ENCODE peak calls at places on chromosome 22, in four cellular contexts. One of them, this sample, is unnamed.

GRCh38 chr22:43136255-43136654 is 6.9 kb downstream of the MCAT start:
- DNase-seq in fibroblast of villous mesenchyme: peak
- DNase-seq in GM23338: peak
- DNase-seq in Peyer's patch: peak
- DNase-seq in this sample: no peak

GRCh38 chr22:29733362-29734322 is 13.8 kb downstream of the CABP7 start:
- DNase-seq in fibroblast of villous mesenchyme: peak
- DNase-seq in GM23338: no peak
- DNase-seq in Peyer's patch: no peak
- DNase-seq in this sample: no peak

GRCh38 chr22:29270475-29271271 is 2.6 kb downstream of the EWSR1 start:
- DNase-seq in fibroblast of villous mesenchyme: peak
- DNase-seq in GM23338: no peak
- DNase-seq in Peyer's patch: no peak
- DNase-seq in this sample: no peak

GRCh38 chr22:48921411-48921903 is 906.2 kb downstream of the BRD1 start:
- DNase-seq in fibroblast of villous mesenchyme: no peak
- DNase-seq in GM23338: no peak
- DNase-seq in Peyer's patch: no peak
- DNase-seq in this sample: no peak

GRCh38 chr22:47031628-47031915 is 269.1 kb downstream of the TBC1D22A start:
- DNase-seq in fibroblast of villous mesenchyme: no peak
- DNase-seq in GM23338: no peak
- DNase-seq in Peyer's patch: no peak
- DNase-seq in this sample: no peak

GRCh38 chr22:50270302-50271010 is at the start of gene MAPK11:
- DNase-seq in fibroblast of villous mesenchyme: peak
- DNase-seq in GM23338: peak
- DNase-seq in Peyer's patch: peak
- DNase-seq in this sample: no peak

GRCh38 chr22:44003776-44004460 is 20.2 kb upstream of the PARVB start:
- DNase-seq in fibroblast of villous mesenchyme: no peak
- DNase-seq in GM23338: peak
- DNase-seq in Peyer's patch: no peak
- DNase-seq in this sample: no peak

GRCh38 chr22:22906907-22907550 is 19.4 kb downstream of the IGLL5 start:
- DNase-seq in fibroblast of villous mesenchyme: no peak
- DNase-seq in GM23338: no peak
- DNase-seq in Peyer's patch: no peak
- DNase-seq in this sample: no peak

GRCh38 chr22:25485626-25486545 is 78.6 kb upstream of the GRK3 start:
- DNase-seq in fibroblast of villous mesenchyme: no peak
- DNase-seq in GM23338: no peak
- DNase-seq in Peyer's patch: no peak
- DNase-seq in this sample: no peak

GRCh38 chr22:28021998-28022660 is 103.1 kb upstream of the PITPNB start:
- DNase-seq in fibroblast of villous mesenchyme: no peak
- DNase-seq in GM23338: no peak
- DNase-seq in Peyer's patch: no peak
- DNase-seq in this sample: no peak

GRCh38 chr22:50548046-50548912 is 2.6 kb downstream of the KLHDC7B start:
- DNase-seq in fibroblast of villous mesenchyme: no peak
- DNase-seq in GM23338: no peak
- DNase-seq in Peyer's patch: peak
- DNase-seq in this sample: no peak

GRCh38 chr22:20937794-20938148 is 20.6 kb downstream of the CRKL start:
- DNase-seq in fibroblast of villous mesenchyme: no peak
- DNase-seq in GM23338: no peak
- DNase-seq in Peyer's patch: no peak
- DNase-seq in this sample: no peak

GRCh38 chr22:49538006-49538405 is 289.7 kb downstream of the BRD1 start:
- DNase-seq in fibroblast of villous mesenchyme: no peak
- DNase-seq in GM23338: no peak
- DNase-seq in Peyer's patch: no peak
- DNase-seq in this sample: no peak

GRCh38 chr22:49825944-49826602 is 1.6 kb downstream of the BRD1 start:
- DNase-seq in fibroblast of villous mesenchyme: peak
- DNase-seq in GM23338: no peak
- DNase-seq in Peyer's patch: peak
- DNase-seq in this sample: no peak

GRCh38 chr22:32698926-32699619 is 102.4 kb upstream of the TIMP3 start:
- DNase-seq in fibroblast of villous mesenchyme: peak
- DNase-seq in GM23338: no peak
- DNase-seq in Peyer's patch: no peak
- DNase-seq in this sample: no peak

GRCh38 chr22:38762607-38763006 is 6.8 kb upstream of the SUN2 start:
- DNase-seq in fibroblast of villous mesenchyme: no peak
- DNase-seq in GM23338: no peak
- DNase-seq in Peyer's patch: no peak
- DNase-seq in this sample: no peak

GRCh38 chr22:24107668-24108067 is 73.6 kb upstream of the SUSD2 start:
- DNase-seq in fibroblast of villous mesenchyme: peak
- DNase-seq in GM23338: no peak
- DNase-seq in Peyer's patch: peak
- DNase-seq in this sample: peak

GRCh38 chr22:40407831-40408717 is 37.7 kb downstream of the SGSM3 start:
- DNase-seq in fibroblast of villous mesenchyme: no peak
- DNase-seq in GM23338: no peak
- DNase-seq in Peyer's patch: no peak
- DNase-seq in this sample: no peak

GRCh38 chr22:49093192-49093880 is 734.3 kb downstream of the BRD1 start:
- DNase-seq in fibroblast of villous mesenchyme: no peak
- DNase-seq in GM23338: no peak
- DNase-seq in Peyer's patch: no peak
- DNase-seq in this sample: no peak

GRCh38 chr22:50157976-50158375 is 12.6 kb upstream of the PANX2 start:
- DNase-seq in fibroblast of villous mesenchyme: no peak
- DNase-seq in GM23338: no peak
- DNase-seq in Peyer's patch: no peak
- DNase-seq in this sample: no peak

GRCh38 chr22:50732681-50733080 is 5.3 kb upstream of the ACR start:
- DNase-seq in fibroblast of villous mesenchyme: no peak
- DNase-seq in GM23338: no peak
- DNase-seq in Peyer's patch: peak
- DNase-seq in this sample: no peak

GRCh38 chr22:28051787-28052356 is 132.8 kb upstream of the PITPNB start:
- DNase-seq in fibroblast of villous mesenchyme: peak
- DNase-seq in GM23338: peak
- DNase-seq in Peyer's patch: peak
- DNase-seq in this sample: no peak

GRCh38 chr22:50276143-50276542 is 6.0 kb upstream of the MAPK11 start:
- DNase-seq in fibroblast of villous mesenchyme: peak
- DNase-seq in GM23338: peak
- DNase-seq in Peyer's patch: peak
- DNase-seq in this sample: no peak

GRCh38 chr22:48944756-48945620 is 882.7 kb downstream of the BRD1 start:
- DNase-seq in fibroblast of villous mesenchyme: no peak
- DNase-seq in GM23338: no peak
- DNase-seq in Peyer's patch: peak
- DNase-seq in this sample: no peak

GRCh38 chr22:45291061-45291930 is 6.5 kb downstream of the UPK3A start:
- DNase-seq in fibroblast of villous mesenchyme: no peak
- DNase-seq in GM23338: no peak
- DNase-seq in Peyer's patch: no peak
- DNase-seq in this sample: no peak

GRCh38 chr22:17412232-17412631 is 43.0 kb downstream of the CECR2 start:
- DNase-seq in fibroblast of villous mesenchyme: no peak
- DNase-seq in GM23338: peak
- DNase-seq in Peyer's patch: no peak
- DNase-seq in this sample: no peak

GRCh38 chr22:31082606-31083376 is 1.7 kb downstream of the SMTN start:
- DNase-seq in fibroblast of villous mesenchyme: peak
- DNase-seq in GM23338: peak
- DNase-seq in Peyer's patch: no peak
- DNase-seq in this sample: no peak

GRCh38 chr22:43434601-43435311 is 22.9 kb downstream of the MPPED1 start:
- DNase-seq in fibroblast of villous mesenchyme: no peak
- DNase-seq in GM23338: no peak
- DNase-seq in Peyer's patch: no peak
- DNase-seq in this sample: no peak

GRCh38 chr22:37187891-37188761 is at the start of gene C1QTNF6:
- DNase-seq in fibroblast of villous mesenchyme: peak
- DNase-seq in GM23338: peak
- DNase-seq in Peyer's patch: no peak
- DNase-seq in this sample: no peak
- H3K4me3 ChIP-seq in fibroblast of villous mesenchyme: peak
- H3K4me3 ChIP-seq in GM23338: peak
- H3K4me3 ChIP-seq in Peyer's patch: peak
- H3K4me3 ChIP-seq in this sample: peak

GRCh38 chr22:26642465-26643367 is 14.7 kb upstream of the MIAT start:
- DNase-seq in fibroblast of villous mesenchyme: no peak
- DNase-seq in GM23338: peak
- DNase-seq in Peyer's patch: peak
- DNase-seq in this sample: no peak
- TF ChIP-seq CTCF in fibroblast of villous mesenchyme: peak
- TF ChIP-seq CTCF in GM23338: peak
- TF ChIP-seq CTCF in Peyer's patch: peak
- TF ChIP-seq CTCF in this sample: no peak

DNA sequence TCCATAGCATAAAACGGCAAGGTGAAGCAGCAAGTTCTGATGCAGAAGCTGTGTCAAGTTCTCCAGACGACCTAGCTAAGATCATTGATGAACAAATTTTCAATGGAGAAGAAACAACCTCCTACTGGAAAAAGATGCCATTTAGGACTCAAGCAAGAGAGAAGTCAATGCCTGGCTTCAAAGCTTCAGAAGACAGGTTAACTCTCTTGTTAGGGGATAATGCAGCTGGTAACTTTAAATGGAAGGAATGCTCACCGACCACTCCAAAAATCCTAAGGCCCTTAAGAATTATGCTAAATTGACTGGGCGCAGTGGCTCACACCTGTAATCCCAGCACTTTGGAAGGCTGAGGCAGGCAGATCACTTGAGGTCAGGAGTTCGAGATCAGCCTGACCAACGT is 31.3 kb downstream of the CLTCL1 start:
- DNase-seq in fibroblast of villous mesenchyme: no peak
- DNase-seq in GM23338: no peak
- DNase-seq in Peyer's patch: no peak
- DNase-seq in this sample: no peak
- H3K4me3 ChIP-seq in fibroblast of villous mesenchyme: peak
- H3K4me3 ChIP-seq in GM23338: no peak
- H3K4me3 ChIP-seq in Peyer's patch: no peak
- H3K4me3 ChIP-seq in this sample: no peak

GRCh38 chr22:42074153-42074750 is at the start of gene PHETA2:
- DNase-seq in fibroblast of villous mesenchyme: peak
- DNase-seq in GM23338: peak
- DNase-seq in Peyer's patch: peak
- DNase-seq in this sample: no peak
- TF ChIP-seq CTCF in fibroblast of villous mesenchyme: peak
- TF ChIP-seq CTCF in GM23338: no peak
- TF ChIP-seq CTCF in Peyer's patch: peak
- TF ChIP-seq CTCF in this sample: no peak

This sample was measured in HFF-Myc.